ENCODE peak calls at places on chromosomes 12 and 14, in six cellular contexts. One of them, this sample, is unnamed. For H3K9me3 and H3K27me3, the result is how much of the 10 kb centered on the place peaks cover.

GRCh38 chr12:6235906-6236640 is 35.9 kb downstream of the CD9 start:
- DNase-seq in IMR-90: no peak
- DNase-seq in K562: no peak
- DNase-seq in GM23248: no peak
- DNase-seq in mammary epithelial cell: no peak
- DNase-seq in endothelial cell of umbilical vein: no peak
- DNase-seq in this sample: peak

GRCh38 chr12:85632390-85632789 is 203.8 kb downstream of the RASSF9 start:
- DNase-seq in IMR-90: peak
- DNase-seq in K562: no peak
- DNase-seq in GM23248: peak
- DNase-seq in mammary epithelial cell: no peak
- DNase-seq in endothelial cell of umbilical vein: peak
- DNase-seq in this sample: no peak

GRCh38 chr12:47651368-47652254 is 54.2 kb downstream of the RPAP3 start:
- DNase-seq in IMR-90: peak
- DNase-seq in K562: peak
- DNase-seq in GM23248: peak
- DNase-seq in mammary epithelial cell: peak
- DNase-seq in endothelial cell of umbilical vein: peak
- DNase-seq in this sample: peak

GRCh38 chr14:103057372-103058208 is at the start of gene CDC42BPB:
- DNase-seq in IMR-90: peak
- DNase-seq in K562: peak
- DNase-seq in GM23248: peak
- DNase-seq in mammary epithelial cell: peak
- DNase-seq in endothelial cell of umbilical vein: peak
- DNase-seq in this sample: peak

GRCh38 chr14:28952161-28952560 is 185.6 kb downstream of the FOXG1 start:
- DNase-seq in IMR-90: no peak
- DNase-seq in K562: no peak
- DNase-seq in GM23248: no peak
- DNase-seq in mammary epithelial cell: no peak
- DNase-seq in endothelial cell of umbilical vein: no peak
- DNase-seq in this sample: no peak

GRCh38 chr12:89345830-89346740 is 6.2 kb downstream of the DUSP6 start:
- DNase-seq in IMR-90: peak
- DNase-seq in K562: peak
- DNase-seq in GM23248: peak
- DNase-seq in mammary epithelial cell: peak
- DNase-seq in endothelial cell of umbilical vein: peak
- DNase-seq in this sample: peak

GRCh38 chr14:94940263-94940993 is 170.5 kb upstream of the GSC start:
- DNase-seq in IMR-90: no peak
- DNase-seq in K562: no peak
- DNase-seq in GM23248: no peak
- DNase-seq in mammary epithelial cell: no peak
- DNase-seq in endothelial cell of umbilical vein: no peak
- DNase-seq in this sample: no peak

GRCh38 chr12:7588703-7589329 is 76.9 kb downstream of the APOBEC1 start:
- DNase-seq in IMR-90: peak
- DNase-seq in K562: peak
- DNase-seq in GM23248: peak
- DNase-seq in mammary epithelial cell: peak
- DNase-seq in endothelial cell of umbilical vein: peak
- DNase-seq in this sample: peak

GRCh38 chr14:69475194-69475818 is 9.2 kb upstream of the PLEKHD1 start:
- DNase-seq in IMR-90: peak
- DNase-seq in K562: peak
- DNase-seq in GM23248: peak
- DNase-seq in mammary epithelial cell: peak
- DNase-seq in endothelial cell of umbilical vein: peak
- DNase-seq in this sample: no peak

GRCh38 chr14:75520852-75521251 is 1.4 kb upstream of the BATF start:
- DNase-seq in IMR-90: no peak
- DNase-seq in K562: no peak
- DNase-seq in GM23248: no peak
- DNase-seq in mammary epithelial cell: no peak
- DNase-seq in endothelial cell of umbilical vein: no peak
- DNase-seq in this sample: no peak

GRCh38 chr12:51028811-51029146 is 2.6 kb upstream of the SLC11A2 start:
- DNase-seq in IMR-90: no peak
- DNase-seq in K562: no peak
- DNase-seq in GM23248: peak
- DNase-seq in mammary epithelial cell: peak
- DNase-seq in endothelial cell of umbilical vein: no peak
- DNase-seq in this sample: no peak

GRCh38 chr12:63967358-63967757 is 122.9 kb downstream of the SRGAP1 start:
- DNase-seq in IMR-90: peak
- DNase-seq in K562: no peak
- DNase-seq in GM23248: peak
- DNase-seq in mammary epithelial cell: no peak
- DNase-seq in endothelial cell of umbilical vein: peak
- DNase-seq in this sample: no peak

GRCh38 chr14:32345311-32345771 is 16.2 kb downstream of the AKAP6 start:
- DNase-seq in IMR-90: peak
- DNase-seq in K562: no peak
- DNase-seq in GM23248: peak
- DNase-seq in mammary epithelial cell: peak
- DNase-seq in endothelial cell of umbilical vein: peak
- DNase-seq in this sample: no peak

GRCh38 chr12:26987634-26988424 is 26.4 kb downstream of the TM7SF3 start:
- DNase-seq in IMR-90: peak
- DNase-seq in K562: peak
- DNase-seq in GM23248: peak
- DNase-seq in mammary epithelial cell: no peak
- DNase-seq in endothelial cell of umbilical vein: no peak
- DNase-seq in this sample: no peak

GRCh38 chr14:77458249-77458950 is 507 bp downstream of the AHSA1 start:
- DNase-seq in IMR-90: peak
- DNase-seq in K562: peak
- DNase-seq in GM23248: peak
- DNase-seq in mammary epithelial cell: peak
- DNase-seq in endothelial cell of umbilical vein: no peak
- DNase-seq in this sample: peak

GRCh38 chr12:124698211-124698997 is 131.0 kb upstream of the NCOR2 start:
- DNase-seq in IMR-90: peak
- DNase-seq in K562: no peak
- DNase-seq in GM23248: peak
- DNase-seq in mammary epithelial cell: no peak
- DNase-seq in endothelial cell of umbilical vein: no peak
- DNase-seq in this sample: no peak

GRCh38 chr12:130787445-130788410 is 51.3 kb downstream of the STX2 start:
- DNase-seq in IMR-90: peak
- DNase-seq in K562: no peak
- DNase-seq in GM23248: peak
- DNase-seq in mammary epithelial cell: no peak
- DNase-seq in endothelial cell of umbilical vein: no peak
- DNase-seq in this sample: peak

GRCh38 chr12:130791699-130792098 is 47.4 kb downstream of the STX2 start:
- DNase-seq in IMR-90: no peak
- DNase-seq in K562: no peak
- DNase-seq in GM23248: no peak
- DNase-seq in mammary epithelial cell: no peak
- DNase-seq in endothelial cell of umbilical vein: no peak
- DNase-seq in this sample: no peak

GRCh38 chr12:130792926-130793849 is 45.9 kb downstream of the STX2 start:
- DNase-seq in IMR-90: no peak
- DNase-seq in K562: no peak
- DNase-seq in GM23248: no peak
- DNase-seq in mammary epithelial cell: no peak
- DNase-seq in endothelial cell of umbilical vein: no peak
- DNase-seq in this sample: peak

GRCh38 chr12:130787041-130787440 is 52.0 kb downstream of the STX2 start:
- DNase-seq in IMR-90: no peak
- DNase-seq in K562: no peak
- DNase-seq in GM23248: no peak
- DNase-seq in mammary epithelial cell: no peak
- DNase-seq in endothelial cell of umbilical vein: no peak
- DNase-seq in this sample: no peak

DNA sequence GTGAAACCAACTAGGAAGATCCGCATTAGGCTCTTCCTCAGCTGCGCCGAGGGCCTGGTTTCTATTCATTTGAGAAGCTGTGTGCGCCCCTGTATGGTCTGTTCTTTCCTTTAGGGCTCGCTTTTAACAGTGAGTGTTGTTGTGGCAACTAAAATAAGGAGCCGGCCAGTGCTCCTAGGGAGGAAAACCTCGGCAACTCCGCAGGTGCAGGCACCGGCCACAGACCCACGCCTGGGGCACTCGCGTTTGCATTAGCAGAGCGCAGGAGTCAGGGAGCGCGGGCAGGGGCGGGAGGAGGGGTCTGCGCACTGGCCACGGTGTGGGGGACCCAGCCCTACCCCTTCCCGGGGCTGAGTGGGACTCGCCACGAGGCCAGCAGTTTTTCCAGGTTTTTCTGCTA is 50.5 kb downstream of the STX2 start:
- DNase-seq in IMR-90: no peak
- DNase-seq in K562: no peak
- DNase-seq in GM23248: no peak
- DNase-seq in mammary epithelial cell: no peak
- DNase-seq in endothelial cell of umbilical vein: no peak
- DNase-seq in this sample: peak
- H3K9ac ChIP-seq in IMR-90: no peak
- H3K9ac ChIP-seq in K562: no peak
- H3K9ac ChIP-seq in GM23248: no peak
- H3K9ac ChIP-seq in mammary epithelial cell: no peak
- H3K9ac ChIP-seq in endothelial cell of umbilical vein: no peak
- H3K9ac ChIP-seq in this sample: no peak

GRCh38 chr14:65720743-65721142 is 308.2 kb downstream of the FUT8 start:
- DNase-seq in IMR-90: no peak
- DNase-seq in K562: no peak
- DNase-seq in GM23248: no peak
- DNase-seq in mammary epithelial cell: no peak
- DNase-seq in endothelial cell of umbilical vein: no peak
- DNase-seq in this sample: no peak
- H3K9me3 ChIP-seq in IMR-90: under half
- H3K9me3 ChIP-seq in K562: under half
- H3K9me3 ChIP-seq in GM23248: under half
- H3K9me3 ChIP-seq in mammary epithelial cell: under half
- H3K9me3 ChIP-seq in endothelial cell of umbilical vein: under half
- H3K9me3 ChIP-seq in this sample: half or more

DNA sequence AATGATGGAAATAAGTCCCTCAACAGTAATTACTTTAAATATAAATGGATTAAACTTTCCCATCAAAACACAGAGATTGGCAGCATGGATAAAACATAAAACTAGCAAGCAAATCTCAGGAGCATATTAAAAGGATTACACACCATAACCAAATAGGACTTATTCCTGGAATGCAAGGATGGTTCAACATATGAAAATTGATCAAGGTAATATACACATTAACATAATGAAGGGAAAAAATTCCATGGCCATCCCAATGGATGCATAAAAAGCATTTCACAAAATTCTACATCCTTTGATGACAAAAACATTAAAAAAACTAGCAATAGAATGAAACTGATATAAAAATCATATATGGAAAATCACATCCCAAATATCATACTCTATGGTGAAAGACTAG is 13.6 kb downstream of the CACNA2D4 start:
- DNase-seq in IMR-90: no peak
- DNase-seq in K562: no peak
- DNase-seq in GM23248: no peak
- DNase-seq in mammary epithelial cell: no peak
- DNase-seq in endothelial cell of umbilical vein: no peak
- DNase-seq in this sample: no peak
- H3K27me3 ChIP-seq in IMR-90: under half
- H3K27me3 ChIP-seq in K562: under half
- H3K27me3 ChIP-seq in GM23248: under half
- H3K27me3 ChIP-seq in mammary epithelial cell: under half
- H3K27me3 ChIP-seq in endothelial cell of umbilical vein: under half
- H3K27me3 ChIP-seq in this sample: under half

GRCh38 chr14:31207287-31207745 is 277 bp downstream of the HECTD1 start:
- DNase-seq in IMR-90: no peak
- DNase-seq in K562: no peak
- DNase-seq in GM23248: no peak
- DNase-seq in mammary epithelial cell: peak
- DNase-seq in endothelial cell of umbilical vein: no peak
- DNase-seq in this sample: no peak
- H3K9ac ChIP-seq in IMR-90: peak
- H3K9ac ChIP-seq in K562: peak
- H3K9ac ChIP-seq in GM23248: peak
- H3K9ac ChIP-seq in mammary epithelial cell: peak
- H3K9ac ChIP-seq in endothelial cell of umbilical vein: peak
- H3K9ac ChIP-seq in this sample: peak

GRCh38 chr14:105986896-105987284 is 460.5 kb downstream of the TMEM121 start:
- DNase-seq in IMR-90: no peak
- DNase-seq in K562: no peak
- DNase-seq in GM23248: no peak
- DNase-seq in mammary epithelial cell: no peak
- DNase-seq in endothelial cell of umbilical vein: no peak
- DNase-seq in this sample: no peak
- H3K9me3 ChIP-seq in IMR-90: under half
- H3K9me3 ChIP-seq in K562: under half
- H3K9me3 ChIP-seq in GM23248: under half
- H3K9me3 ChIP-seq in mammary epithelial cell: under half
- H3K9me3 ChIP-seq in endothelial cell of umbilical vein: under half
- H3K9me3 ChIP-seq in this sample: under half

GRCh38 chr12:57754411-57755193 is at the start of gene MARCHF9:
- DNase-seq in IMR-90: no peak
- DNase-seq in K562: peak
- DNase-seq in GM23248: no peak
- DNase-seq in mammary epithelial cell: peak
- DNase-seq in endothelial cell of umbilical vein: no peak
- DNase-seq in this sample: peak
- H3K27me3 ChIP-seq in IMR-90: under half
- H3K27me3 ChIP-seq in K562: under half
- H3K27me3 ChIP-seq in GM23248: under half
- H3K27me3 ChIP-seq in mammary epithelial cell: under half
- H3K27me3 ChIP-seq in endothelial cell of umbilical vein: under half
- H3K27me3 ChIP-seq in this sample: under half